ENCODE peak calls at places on chromosomes 1 and 21, in seven cellular contexts. K is MCF 10A; Q is brain microvascular endothelial cell; W is CD4-positive, alpha-beta T cell; F is transverse colon; L is GM10248; D is tibial artery. X is an unnamed sample.

GRCh38 chr1:33347650-33347992 is 26.7 kb upstream of the A3GALT2 start:
- DNase-seq in Q (no peak), D (no peak), L (no peak), W (no peak), F (peak; percentile 47), K (peak; percentile 63), X (no peak)

GRCh38 chr1:98824724-98825123 is 163.2 kb downstream of the SNX7 start:
- DNase-seq in W (no peak), Q (no peak), D (no peak), K (no peak), L (no peak), F (no peak), X (no peak)

GRCh38 chr1:231139659-231140650 is 21.9 kb upstream of the TRIM67 start:
- DNase-seq in L (no peak), W (no peak), Q (peak; percentile 97), F (no peak), K (peak; percentile 87), D (no peak), X (peak; percentile 93)

GRCh38 chr1:114345930-114346479 is 165.0 kb downstream of the TRIM33 start:
- DNase-seq in W (no peak), L (no peak), Q (no peak), D (peak; percentile 22), F (no peak), K (no peak), X (peak; percentile 84)

GRCh38 chr1:72649974-72650373 is 367.6 kb upstream of the NEGR1 start:
- DNase-seq in W (no peak), L (no peak), Q (no peak), D (no peak), F (no peak), K (no peak), X (no peak)

GRCh38 chr1:44688760-44689446 is 14.4 kb downstream of the ARMH1 start:
- DNase-seq in L (no peak), D (no peak), Q (no peak), K (peak; percentile 57), W (no peak), F (peak; percentile 16), X (no peak)

GRCh38 chr21:26389971-26390641 is 183.0 kb downstream of the CYYR1 start:
- DNase-seq in Q (peak; percentile 53), W (no peak), D (no peak), K (peak; percentile 75), F (no peak), L (no peak), X (no peak)

GRCh38 chr1:108704501-108704900 is 8.2 kb upstream of the FNDC7 start:
- DNase-seq in L (no peak), W (no peak), F (no peak), K (peak; percentile 74), Q (peak; percentile 83), D (peak; percentile 32), X (no peak)

GRCh38 chr1:220113136-220113695 is 19.3 kb downstream of the IARS2 start:
- DNase-seq in L (peak; percentile 36), D (no peak), W (no peak), K (peak; percentile 78), Q (peak; percentile 14), F (no peak), X (no peak)

GRCh38 chr1:212077028-212077427 is 41.5 kb downstream of the DTL start:
- DNase-seq in D (no peak), Q (no peak), K (peak; percentile 51), F (no peak), L (no peak), W (no peak), X (no peak)

GRCh38 chr1:239719642-239720258 is 333.4 kb downstream of the CHRM3 start:
- DNase-seq in L (no peak), D (no peak), Q (no peak), F (peak; percentile 21), W (peak; percentile 32), K (no peak), X (no peak)

GRCh38 chr21:25848309-25848708 is 113.5 kb downstream of the GABPA start:
- DNase-seq in W (no peak), D (no peak), K (no peak), Q (no peak), L (no peak), F (no peak), X (no peak)

GRCh38 chr1:208177656-208178055 is 66.5 kb downstream of the PLXNA2 start:
- DNase-seq in W (no peak), L (peak; percentile 27), Q (no peak), D (no peak), F (peak; percentile 79), K (peak; percentile 30), X (no peak)

GRCh38 chr1:206556047-206556747 is 48.9 kb downstream of the RASSF5 start:
- DNase-seq in W (no peak), D (no peak), L (no peak), F (no peak), K (no peak), Q (no peak), X (no peak)

GRCh38 chr1:44696789-44697188 is 22.3 kb downstream of the ARMH1 start:
- DNase-seq in W (peak; percentile 25), K (no peak), Q (no peak), L (no peak), D (peak; percentile 34), F (no peak), X (no peak)

GRCh38 chr1:55997550-55997949 is 581.8 kb downstream of the PLPP3 start:
- DNase-seq in Q (no peak), L (no peak), D (no peak), F (no peak), W (no peak), K (no peak), X (no peak)

GRCh38 chr1:41446851-41447610 is 37.5 kb downstream of the EDN2 start:
- DNase-seq in K (no peak), W (no peak), L (no peak), D (no peak), Q (no peak), F (no peak), X (no peak)

GRCh38 chr1:41226816-41227215 is 15.3 kb downstream of the SCMH1 start:
- DNase-seq in L (no peak), W (no peak), F (no peak), D (no peak), Q (no peak), K (no peak), X (no peak)

GRCh38 chr1:15765495-15766194 is 7.0 kb downstream of the FBLIM1 start:
- DNase-seq in K (peak; percentile 97), Q (peak; percentile 55), L (no peak), D (no peak), W (no peak), F (no peak), X (no peak)

GRCh38 chr1:31762726-31763670 is 1.1 kb downstream of the ADGRB2 start:
- DNase-seq in F (peak; percentile 71), Q (no peak), W (peak; percentile 57), L (peak; percentile 66), K (peak; percentile 59), D (peak; percentile 31), X (peak; percentile 95)

GRCh38 chr1:54016343-54017282 is 1.4 kb downstream of the LDLRAD1 start:
- DNase-seq in F (peak; percentile 60), K (peak; percentile 92), L (no peak), W (no peak), Q (peak; percentile 38), D (no peak), X (peak; percentile 75)

GRCh38 chr1:223707270-223708000 is 4.9 kb upstream of the CAPN2 start:
- DNase-seq in W (no peak), F (peak; percentile 77), Q (peak; percentile 99), K (peak; percentile 100), L (no peak), D (peak; percentile 86), X (no peak)

GRCh38 chr1:76352741-76353435 is 278.3 kb downstream of the ST6GALNAC3 start:
- DNase-seq in K (no peak), L (no peak), D (no peak), W (no peak), Q (no peak), F (no peak), X (no peak)

GRCh38 chr21:32702702-32703101 is 25.1 kb downstream of the SYNJ1 start:
- DNase-seq in F (no peak), D (no peak), Q (peak; percentile 39), K (peak; percentile 22), W (no peak), L (no peak), X (no peak)

DNA sequence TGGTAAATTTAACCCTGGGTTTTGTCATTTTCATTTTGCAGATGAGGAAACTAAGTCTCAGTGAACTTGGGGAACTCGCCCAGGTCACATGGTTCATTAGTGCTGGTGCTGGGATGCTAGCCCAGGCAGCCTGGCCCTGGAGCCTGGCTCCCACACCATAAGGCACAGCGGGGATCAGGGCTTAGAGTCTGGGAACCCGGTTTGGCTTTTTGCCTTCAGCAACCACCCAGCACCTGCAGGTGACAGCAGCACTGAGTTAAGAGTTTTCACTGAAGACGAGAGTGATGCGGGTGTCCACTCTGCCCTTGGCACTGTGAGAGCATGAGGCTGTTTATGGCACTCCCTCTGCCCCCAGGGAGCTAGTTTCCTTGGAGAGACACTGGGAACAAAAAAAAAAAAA is 18.4 kb upstream of the CD101 start:
- DNase-seq in F (no peak), W (no peak), K (no peak), Q (no peak), D (no peak), L (no peak), X (no peak)
- TF ChIP-seq CTCF in F (no peak), W (no peak), K (no peak), Q (no peak), D (no peak), L (no peak), X (no peak)

DNA sequence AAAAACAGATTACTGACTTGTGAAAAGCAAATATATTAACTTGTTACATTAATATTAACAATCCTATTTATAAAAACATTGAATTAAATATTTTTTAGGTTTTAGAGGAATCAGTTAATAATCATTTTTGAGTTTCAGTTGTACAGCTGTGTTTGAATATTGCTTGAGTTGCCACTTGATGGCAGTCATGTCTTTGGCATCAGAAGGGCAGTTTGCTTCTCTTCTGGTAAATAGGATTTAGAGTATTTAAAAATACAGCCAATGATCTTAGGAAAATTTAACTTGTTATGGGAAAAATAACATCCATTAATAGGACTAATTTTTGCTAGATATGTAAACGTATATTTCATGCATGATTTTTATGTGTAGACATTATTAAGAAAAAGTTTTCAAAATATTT is 234.1 kb downstream of the NCAM2 start:
- DNase-seq in F (peak; percentile 7), D (no peak), W (no peak), L (no peak), Q (peak; percentile 4), K (peak; percentile 53), X (no peak)
- TF ChIP-seq CTCF in F (peak; percentile 19), D (no peak), W (no peak), L (no peak), Q (peak; percentile 61), K (peak; percentile 57), X (peak; percentile 74)

GRCh38 chr1:156640842-156641706 is 843 bp upstream of the BCAN start:
- DNase-seq in L (no peak), W (no peak), F (no peak), K (no peak), Q (no peak), D (no peak), X (no peak)
- TF ChIP-seq CTCF in L (no peak), W (no peak), F (no peak), K (no peak), Q (no peak), D (no peak), X (no peak)

GRCh38 chr1:153968000-153968363 is 280 bp downstream of the CREB3L4 start:
- DNase-seq in F (peak; percentile 70), Q (no peak), L (no peak), W (no peak), K (no peak), D (peak; percentile 48), X (no peak)
- TF ChIP-seq CTCF in F (no peak), Q (no peak), L (no peak), W (peak; percentile 5), K (no peak), D (no peak), X (no peak)

GRCh38 chr1:6794164-6794563 is 8.9 kb downstream of the CAMTA1 start:
- DNase-seq in F (no peak), D (no peak), Q (no peak), L (no peak), W (no peak), K (peak; percentile 42), X (no peak)
- TF ChIP-seq CTCF in F (peak; percentile 42), D (peak; percentile 41), Q (peak; percentile 13), L (peak; percentile 36), W (no peak), K (peak; percentile 55), X (peak; percentile 69)